ENCODE peak calls at places on chromosomes 2 and 18, in four cellular contexts. One of them, this sample, is unnamed.

GRCh38 chr18:74739926-74740325 is 142.3 kb downstream of the ZNF407 start:
- DNase-seq in cardiac muscle cell: no peak
- DNase-seq in OCI-LY7: no peak
- DNase-seq in CD8-positive, alpha-beta T cell: no peak
- DNase-seq in this sample: no peak

GRCh38 chr2:23692263-23692662 is 234.7 kb downstream of the ATAD2B start:
- DNase-seq in cardiac muscle cell: no peak
- DNase-seq in OCI-LY7: no peak
- DNase-seq in CD8-positive, alpha-beta T cell: no peak
- DNase-seq in this sample: no peak

GRCh38 chr18:46761054-46761769 is 4.4 kb upstream of the ST8SIA5 start:
- DNase-seq in cardiac muscle cell: no peak
- DNase-seq in OCI-LY7: no peak
- DNase-seq in CD8-positive, alpha-beta T cell: no peak
- DNase-seq in this sample: no peak

GRCh38 chr18:55264108-55264507 is 304.8 kb upstream of the CCDC68 start:
- DNase-seq in cardiac muscle cell: peak
- DNase-seq in OCI-LY7: no peak
- DNase-seq in CD8-positive, alpha-beta T cell: no peak
- DNase-seq in this sample: no peak

GRCh38 chr2:193373139-193373538 is 1178.4 kb upstream of the TMEFF2 start:
- DNase-seq in cardiac muscle cell: no peak
- DNase-seq in OCI-LY7: no peak
- DNase-seq in CD8-positive, alpha-beta T cell: no peak
- DNase-seq in this sample: no peak

GRCh38 chr2:31241625-31242270 is 7.8 kb downstream of the EHD3 start:
- DNase-seq in cardiac muscle cell: no peak
- DNase-seq in OCI-LY7: peak
- DNase-seq in CD8-positive, alpha-beta T cell: no peak
- DNase-seq in this sample: no peak

GRCh38 chr2:61784643-61785042 is 69.2 kb downstream of the FAM161A start:
- DNase-seq in cardiac muscle cell: no peak
- DNase-seq in OCI-LY7: no peak
- DNase-seq in CD8-positive, alpha-beta T cell: no peak
- DNase-seq in this sample: no peak

GRCh38 chr18:78543201-78543725 is 436.4 kb upstream of the SALL3 start:
- DNase-seq in cardiac muscle cell: no peak
- DNase-seq in OCI-LY7: no peak
- DNase-seq in CD8-positive, alpha-beta T cell: no peak
- DNase-seq in this sample: no peak

GRCh38 chr18:74353169-74353775 is 37.6 kb downstream of the C18orf63 start:
- DNase-seq in cardiac muscle cell: peak
- DNase-seq in OCI-LY7: peak
- DNase-seq in CD8-positive, alpha-beta T cell: peak
- DNase-seq in this sample: no peak

GRCh38 chr2:207296265-207296948 is 130.7 kb upstream of the KLF7 start:
- DNase-seq in cardiac muscle cell: peak
- DNase-seq in OCI-LY7: no peak
- DNase-seq in CD8-positive, alpha-beta T cell: no peak
- DNase-seq in this sample: no peak

GRCh38 chr2:188285049-188285448 is 6.6 kb upstream of the GULP1 start:
- DNase-seq in cardiac muscle cell: no peak
- DNase-seq in OCI-LY7: no peak
- DNase-seq in CD8-positive, alpha-beta T cell: no peak
- DNase-seq in this sample: no peak

GRCh38 chr2:44560352-44560751 is 198.6 kb downstream of the CAMKMT start:
- DNase-seq in cardiac muscle cell: no peak
- DNase-seq in OCI-LY7: no peak
- DNase-seq in CD8-positive, alpha-beta T cell: no peak
- DNase-seq in this sample: no peak

GRCh38 chr2:142140434-142140845 is 9.6 kb upstream of the LRP1B start:
- DNase-seq in cardiac muscle cell: peak
- DNase-seq in OCI-LY7: peak
- DNase-seq in CD8-positive, alpha-beta T cell: no peak
- DNase-seq in this sample: no peak

GRCh38 chr2:156253765-156254164 is 78.8 kb downstream of the NR4A2 start:
- DNase-seq in cardiac muscle cell: no peak
- DNase-seq in OCI-LY7: no peak
- DNase-seq in CD8-positive, alpha-beta T cell: no peak
- DNase-seq in this sample: no peak

GRCh38 chr2:207926133-207927076 is 98.9 kb downstream of the PLEKHM3 start:
- DNase-seq in cardiac muscle cell: no peak
- DNase-seq in OCI-LY7: no peak
- DNase-seq in CD8-positive, alpha-beta T cell: no peak
- DNase-seq in this sample: no peak

GRCh38 chr18:43785145-43785544 is 507.9 kb upstream of the SYT4 start:
- DNase-seq in cardiac muscle cell: no peak
- DNase-seq in OCI-LY7: no peak
- DNase-seq in CD8-positive, alpha-beta T cell: no peak
- DNase-seq in this sample: no peak

GRCh38 chr18:10195529-10195928 is 258.9 kb upstream of the APCDD1 start:
- DNase-seq in cardiac muscle cell: no peak
- DNase-seq in OCI-LY7: no peak
- DNase-seq in CD8-positive, alpha-beta T cell: no peak
- DNase-seq in this sample: no peak

GRCh38 chr2:162293122-162293781 is 25.2 kb downstream of the IFIH1 start:
- DNase-seq in cardiac muscle cell: no peak
- DNase-seq in OCI-LY7: no peak
- DNase-seq in CD8-positive, alpha-beta T cell: no peak
- DNase-seq in this sample: no peak

GRCh38 chr2:173965372-173966025 is at the start of gene SP3:
- DNase-seq in cardiac muscle cell: peak
- DNase-seq in OCI-LY7: peak
- DNase-seq in CD8-positive, alpha-beta T cell: peak
- DNase-seq in this sample: peak

GRCh38 chr18:67771271-67771670 is 254.8 kb upstream of the DSEL start:
- DNase-seq in cardiac muscle cell: no peak
- DNase-seq in OCI-LY7: no peak
- DNase-seq in CD8-positive, alpha-beta T cell: no peak
- DNase-seq in this sample: no peak

GRCh38 chr2:42651057-42651456 is 82.6 kb downstream of the MTA3 start:
- DNase-seq in cardiac muscle cell: no peak
- DNase-seq in OCI-LY7: no peak
- DNase-seq in CD8-positive, alpha-beta T cell: no peak
- DNase-seq in this sample: no peak

GRCh38 chr2:61853848-61854434 is at the start of gene FAM161A:
- DNase-seq in cardiac muscle cell: peak
- DNase-seq in OCI-LY7: peak
- DNase-seq in CD8-positive, alpha-beta T cell: peak
- DNase-seq in this sample: peak

GRCh38 chr2:74585406-74586182 is 31.1 kb downstream of the DOK1 start:
- DNase-seq in cardiac muscle cell: no peak
- DNase-seq in OCI-LY7: peak
- DNase-seq in CD8-positive, alpha-beta T cell: no peak
- DNase-seq in this sample: no peak

DNA sequence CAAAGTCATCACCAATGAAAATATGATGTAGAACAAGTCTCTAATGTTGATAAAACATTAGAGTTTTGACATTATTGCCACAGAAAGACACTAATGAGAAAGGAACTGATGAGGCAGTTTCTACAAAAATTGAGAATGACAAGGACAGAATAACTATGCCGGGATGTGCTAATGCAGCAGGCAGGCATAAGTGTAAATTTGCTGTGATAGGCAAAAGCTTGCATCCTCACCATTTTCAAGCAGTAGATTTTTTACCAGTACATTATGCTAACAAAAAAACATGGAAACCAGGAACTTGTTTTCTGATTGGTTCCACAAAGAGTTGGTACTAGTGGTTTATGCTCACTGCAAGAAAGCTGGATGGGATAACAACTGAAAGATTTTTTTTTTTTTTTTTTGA is 715.5 kb upstream of the LRRTM4 start:
- DNase-seq in cardiac muscle cell: no peak
- DNase-seq in OCI-LY7: no peak
- DNase-seq in CD8-positive, alpha-beta T cell: no peak
- DNase-seq in this sample: no peak
- H3K27ac ChIP-seq in cardiac muscle cell: no peak
- H3K27ac ChIP-seq in OCI-LY7: no peak
- H3K27ac ChIP-seq in CD8-positive, alpha-beta T cell: no peak
- H3K27ac ChIP-seq in this sample: no peak

DNA sequence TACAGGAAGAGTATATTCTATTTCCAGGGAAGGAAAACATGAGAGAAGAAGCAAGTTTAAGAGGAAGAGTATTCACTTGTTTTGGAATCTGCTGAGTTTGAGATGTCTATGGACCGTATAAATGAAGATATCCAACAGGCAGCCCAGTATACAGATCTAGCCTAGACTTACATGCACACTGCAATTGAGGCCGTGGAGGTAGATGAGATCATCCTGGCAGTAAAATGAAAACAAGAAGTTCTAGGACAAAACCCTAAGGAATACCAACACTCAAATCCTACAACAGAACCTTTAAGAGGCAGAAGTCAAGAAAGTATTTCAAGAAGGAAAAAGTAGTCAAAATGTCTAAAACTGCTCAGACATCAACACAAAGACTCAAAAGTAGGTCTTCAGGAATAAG is 16.0 kb downstream of the GRB14 start:
- DNase-seq in cardiac muscle cell: no peak
- DNase-seq in OCI-LY7: no peak
- DNase-seq in CD8-positive, alpha-beta T cell: no peak
- DNase-seq in this sample: no peak
- H3K27ac ChIP-seq in cardiac muscle cell: no peak
- H3K27ac ChIP-seq in OCI-LY7: no peak
- H3K27ac ChIP-seq in CD8-positive, alpha-beta T cell: no peak
- H3K27ac ChIP-seq in this sample: no peak

DNA sequence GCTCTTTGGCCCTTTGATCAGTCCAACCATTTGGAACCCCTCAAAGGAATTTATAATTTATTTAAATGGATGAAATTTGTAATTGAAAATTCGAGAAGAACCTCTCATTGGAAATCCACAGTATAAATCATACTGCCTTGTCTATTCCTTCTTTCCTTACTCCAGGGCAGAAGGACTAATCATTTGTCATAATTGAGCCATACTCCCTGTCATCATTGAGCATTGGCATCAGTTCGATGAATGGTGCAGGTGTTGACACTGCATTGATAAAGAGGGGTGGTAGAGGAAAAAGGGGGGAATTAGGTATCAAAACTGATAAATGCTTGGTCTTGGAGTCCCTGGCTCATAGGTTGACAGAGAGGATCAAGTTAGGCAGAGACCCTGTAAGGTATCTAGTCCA is 2.0 kb downstream of the VSNL1 start:
- DNase-seq in cardiac muscle cell: no peak
- DNase-seq in OCI-LY7: no peak
- DNase-seq in CD8-positive, alpha-beta T cell: no peak
- DNase-seq in this sample: no peak
- H3K27ac ChIP-seq in cardiac muscle cell: no peak
- H3K27ac ChIP-seq in OCI-LY7: no peak
- H3K27ac ChIP-seq in CD8-positive, alpha-beta T cell: no peak
- H3K27ac ChIP-seq in this sample: no peak

GRCh38 chr2:8583400-8584173 is 98.3 kb upstream of the ID2 start:
- DNase-seq in cardiac muscle cell: peak
- DNase-seq in OCI-LY7: peak
- DNase-seq in CD8-positive, alpha-beta T cell: peak
- DNase-seq in this sample: peak
- H3K27ac ChIP-seq in cardiac muscle cell: peak
- H3K27ac ChIP-seq in OCI-LY7: peak
- H3K27ac ChIP-seq in CD8-positive, alpha-beta T cell: no peak
- H3K27ac ChIP-seq in this sample: no peak